ENCODE peak calls at places on chromosomes 12 and 14, in four cellular contexts. M, A, G and X are unnamed samples.

GRCh38 chr14:23364164-23364571 is 804 bp downstream of the EFS start:
- DNase-seq in M (no peak), A (no peak), G (no peak), X (no peak)

GRCh38 chr12:104985206-104985605 is 910 bp upstream of the NOPCHAP1 start:
- DNase-seq in M (peak), A (no peak), G (no peak), X (no peak)

GRCh38 chr14:99234982-99235491 is 37.0 kb downstream of the BCL11B start:
- DNase-seq in M (no peak), A (peak), G (no peak), X (no peak)

GRCh38 chr12:71780207-71780822 is 25.7 kb downstream of the RAB21 start:
- DNase-seq in M (peak), A (peak), G (peak), X (no peak)

GRCh38 chr12:116263844-116264243 is 13.6 kb downstream of the MED13L start:
- DNase-seq in M (no peak), A (no peak), G (no peak), X (no peak)

GRCh38 chr14:92579244-92579643 is 65.7 kb downstream of the RIN3 start:
- DNase-seq in M (no peak), A (no peak), G (no peak), X (no peak)

GRCh38 chr14:102020058-102020971 is 55.9 kb downstream of the DYNC1H1 start:
- DNase-seq in M (no peak), A (no peak), G (no peak), X (peak)

GRCh38 chr12:109864916-109865315 is 15.4 kb downstream of the GLTP start:
- DNase-seq in M (no peak), A (no peak), G (peak), X (no peak)

GRCh38 chr12:57213763-57214397 is 2.7 kb upstream of the NXPH4 start:
- DNase-seq in M (no peak), A (no peak), G (no peak), X (no peak)

GRCh38 chr12:20492251-20492728 is 124.0 kb downstream of the PDE3A start:
- DNase-seq in M (peak), A (peak), G (no peak), X (peak)

GRCh38 chr14:23763394-23763793 is 127.2 kb downstream of the DHRS2 start:
- DNase-seq in M (no peak), A (no peak), G (no peak), X (no peak)

GRCh38 chr14:49893309-49894213 is 679 bp downstream of the ARF6 start:
- DNase-seq in M (peak), A (no peak), G (no peak), X (no peak)

GRCh38 chr12:84862190-84862589 is 50.4 kb downstream of the SLC6A15 start:
- DNase-seq in M (no peak), A (no peak), G (no peak), X (no peak)

GRCh38 chr12:46342562-46343033 is 30.0 kb downstream of the SLC38A2 start:
- DNase-seq in M (peak), A (peak), G (peak), X (no peak)

GRCh38 chr12:48126953-48127630 is 7.9 kb downstream of the PFKM start:
- DNase-seq in M (no peak), A (no peak), G (no peak), X (no peak)

GRCh38 chr12:24256636-24257150 is 307.2 kb upstream of the SOX5 start:
- DNase-seq in M (no peak), A (no peak), G (no peak), X (no peak)

GRCh38 chr12:113136128-113136989 is 798 bp upstream of the RASAL1 start:
- DNase-seq in M (peak), A (peak), G (no peak), X (no peak)

GRCh38 chr12:14157129-14157747 is 175.8 kb upstream of the GRIN2B start:
- DNase-seq in M (no peak), A (no peak), G (no peak), X (no peak)

GRCh38 chr12:71665109-71665476 is 992 bp downstream of the THAP2 start:
- DNase-seq in M (no peak), A (no peak), G (no peak), X (no peak)

GRCh38 chr12:68824597-68825250 is 16.7 kb downstream of the MDM2 start:
- DNase-seq in M (no peak), A (no peak), G (no peak), X (no peak)

GRCh38 chr12:68825569-68826217 is 17.7 kb downstream of the MDM2 start:
- DNase-seq in M (no peak), A (no peak), G (no peak), X (no peak)

GRCh38 chr12:68824131-68824530 is 16.2 kb downstream of the MDM2 start:
- DNase-seq in M (no peak), A (no peak), G (no peak), X (no peak)

GRCh38 chr12:68823711-68824110 is 15.7 kb downstream of the MDM2 start:
- DNase-seq in M (no peak), A (no peak), G (no peak), X (no peak)

GRCh38 chr12:68821357-68822188 is 13.6 kb downstream of the MDM2 start:
- DNase-seq in M (no peak), A (no peak), G (no peak), X (no peak)
- TF ChIP-seq POLR2A in M (no peak), A (no peak), G (no peak), X (no peak)

GRCh38 chr12:22687677-22688076 is 62.7 kb downstream of the ETNK1 start:
- DNase-seq in M (no peak), A (no peak), G (no peak), X (no peak)

GRCh38 chr12:22692964-22693555 is 68.1 kb downstream of the ETNK1 start:
- DNase-seq in M (no peak), A (no peak), G (no peak), X (no peak)

DNA sequence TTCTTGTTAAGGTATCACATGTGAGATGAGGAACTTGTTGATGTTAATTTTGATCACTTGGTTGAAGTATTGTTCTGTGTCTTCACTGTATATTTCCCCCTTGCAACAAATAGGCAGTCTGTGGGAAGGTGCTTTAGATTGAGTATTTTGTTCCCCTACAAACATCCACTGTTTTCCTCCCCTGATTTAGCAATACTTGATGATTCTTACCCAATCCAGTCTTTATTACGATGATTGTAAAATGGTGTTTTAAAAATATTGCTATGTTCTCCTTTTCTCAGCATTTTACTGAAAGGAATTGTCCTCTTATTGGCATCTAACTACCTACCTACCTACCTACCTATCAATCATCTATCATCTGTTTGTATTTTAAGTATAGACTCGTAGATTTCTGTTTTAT is 66.3 kb downstream of the ETNK1 start:
- DNase-seq in M (no peak), A (no peak), G (no peak), X (no peak)
- TF ChIP-seq POLR2A in M (no peak), A (no peak), G (no peak), X (no peak)

GRCh38 chr14:68495101-68495637 is 297.7 kb downstream of the ZFP36L1 start:
- DNase-seq in M (no peak), A (no peak), G (no peak), X (no peak)

GRCh38 chr14:68487805-68488590 is 304.9 kb downstream of the ZFP36L1 start:
- DNase-seq in M (peak), A (no peak), G (no peak), X (no peak)

GRCh38 chr14:68495638-68496114 is 297.2 kb downstream of the ZFP36L1 start:
- DNase-seq in M (no peak), A (no peak), G (no peak), X (no peak)

GRCh38 chr14:68492889-68493288 is 300.0 kb downstream of the ZFP36L1 start:
- DNase-seq in M (no peak), A (no peak), G (no peak), X (no peak)

DNA sequence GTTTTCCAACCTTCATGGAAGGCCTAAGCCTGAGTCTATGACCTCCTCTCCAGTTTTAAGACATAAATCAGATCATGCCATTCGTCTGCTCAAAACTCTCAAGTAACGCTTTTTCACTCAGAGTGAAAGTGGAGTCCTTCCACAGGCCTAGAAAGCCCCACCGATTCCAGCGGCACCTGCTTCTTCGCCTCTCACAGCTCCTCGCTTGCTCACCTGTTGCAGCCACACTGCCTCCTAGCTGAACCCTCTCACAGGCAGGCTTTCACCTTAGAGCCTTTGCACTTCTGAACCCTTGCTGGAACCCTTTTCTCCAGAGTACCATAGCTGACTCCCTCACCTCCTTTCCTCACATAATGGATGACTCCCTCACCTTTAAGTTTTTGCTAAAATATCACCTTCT is 301.1 kb downstream of the ZFP36L1 start:
- DNase-seq in M (no peak), A (no peak), G (no peak), X (no peak)
- TF ChIP-seq POLR2A in M (no peak), A (no peak), G (no peak), X (no peak)

DNA sequence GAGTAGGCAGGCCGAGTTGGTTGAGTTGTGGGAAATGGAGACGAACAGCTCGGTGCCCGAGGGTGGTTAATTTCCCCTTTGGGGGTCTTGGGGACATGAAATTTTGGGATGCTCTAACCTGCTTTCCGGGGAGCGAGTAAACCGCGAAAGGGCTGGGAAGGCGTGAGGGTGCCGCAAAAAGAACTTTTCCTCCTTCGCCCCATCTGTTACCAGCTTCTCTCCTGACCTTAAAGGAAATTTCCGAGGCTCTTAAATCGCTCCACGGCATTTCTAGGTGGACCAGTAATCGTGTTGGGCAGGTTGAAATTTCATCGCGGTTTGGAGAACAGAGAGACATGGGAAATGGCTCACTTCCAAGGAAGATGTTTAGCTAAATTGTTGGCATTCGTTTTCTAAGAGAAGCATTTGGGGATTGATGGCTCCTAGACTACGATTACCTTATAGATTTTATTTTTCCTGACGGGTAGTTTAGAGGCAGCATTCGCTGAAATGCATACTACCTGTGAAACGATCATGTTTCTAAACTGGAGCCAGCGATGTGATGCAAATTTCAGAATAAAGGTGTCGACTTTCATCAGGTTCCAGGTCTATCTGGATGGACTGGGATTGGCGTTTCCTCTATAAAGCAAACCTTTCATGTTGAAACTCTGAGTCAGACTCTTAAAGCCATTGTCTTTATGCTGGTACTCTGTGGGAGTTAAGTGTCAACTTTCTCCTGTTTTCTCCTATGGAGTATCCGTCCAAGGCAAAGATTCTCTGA is 414.5 kb downstream of the PCNX1 start:
- DNase-seq in M (peak), A (peak), G (no peak), X (no peak)
- TF ChIP-seq POLR2A in M (no peak), A (no peak), G (no peak), X (no peak)

GRCh38 chr12:127619869-127620769 is 646.9 kb upstream of the TMEM132C start:
- DNase-seq in M (no peak), A (no peak), G (no peak), X (no peak)
- TF ChIP-seq POLR2A in M (no peak), A (no peak), G (no peak), X (no peak)

GRCh38 chr14:73786942-73787759 is 64.5 kb upstream of the PTGR2 start:
- DNase-seq in M (peak), A (no peak), G (peak), X (no peak)
- TF ChIP-seq POLR2A in M (peak), A (no peak), G (peak), X (peak)

DNA sequence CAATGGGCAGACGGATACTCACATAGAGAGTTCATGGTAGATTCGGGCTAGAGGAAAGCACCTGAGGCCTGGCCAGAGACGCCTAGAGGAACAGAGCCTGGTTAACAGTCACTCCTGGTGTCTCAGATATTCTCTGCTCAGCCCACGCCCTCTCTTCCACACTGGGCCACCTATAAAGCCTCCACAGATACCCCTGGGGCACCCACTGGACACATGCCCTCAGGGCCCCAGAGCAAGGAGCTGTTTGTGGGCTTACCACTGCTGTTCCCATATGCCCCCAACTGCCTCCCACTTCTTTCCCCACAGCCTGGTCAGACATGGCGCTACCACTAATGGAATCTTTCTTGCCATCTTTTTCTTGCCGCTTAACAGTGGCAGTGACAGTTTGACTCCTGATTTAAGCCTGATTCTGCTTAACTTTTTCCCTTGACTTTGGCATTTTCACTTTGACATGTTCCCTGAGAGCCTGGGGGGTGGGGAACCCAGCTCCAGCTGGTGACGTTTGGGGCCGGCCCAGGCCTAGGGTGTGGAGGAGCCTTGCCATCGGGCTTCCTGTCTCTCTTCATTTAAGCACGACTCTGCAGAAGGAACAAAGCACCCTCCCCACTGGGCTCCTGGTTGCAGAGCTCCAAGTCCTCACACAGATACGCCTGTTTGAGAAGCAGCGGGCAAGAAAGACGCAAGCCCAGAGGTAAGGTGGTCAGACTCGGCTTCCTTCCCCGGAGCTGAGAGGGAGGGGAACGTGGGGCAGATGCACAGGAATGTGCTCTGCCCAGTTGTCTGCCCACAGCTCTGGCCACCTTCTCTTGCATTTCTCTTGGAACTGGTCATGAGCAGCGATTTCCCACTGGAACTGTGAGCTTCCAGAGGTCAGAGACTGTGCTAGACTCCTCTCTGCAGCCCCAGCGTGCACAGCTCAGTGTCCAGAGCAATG is at the start of gene CD4:
- DNase-seq in M (no peak), A (no peak), G (no peak), X (no peak)
- TF ChIP-seq POLR2A in M (no peak), A (no peak), G (no peak), X (no peak)